ENCODE peak calls at places on chromosome 13, in eight cellular contexts. Y is activated CD4-positive, alpha-beta T cell treated with anti-CD3 and anti-CD28 coated beads, Interleukin-2, amount 10 ng/mL, durations not matched to agents 7 days and 5 days; O is epithelial cell of esophagus; N is AG08395; L is left colon; E is stimulated activated CD4-positive, alpha-beta T cell treated with anti-CD3 and anti-CD28 coated beads, Interleukin-4, amount 100 ng/mL, for 48 hours; X is coronary artery; R is HepG2. G is an unnamed sample.

GRCh38 chr13:98466634-98467236 is 110.2 kb downstream of the STK24 start:
- DNase-seq in E (peak; percentile 49), O (peak; percentile 57), L (peak; percentile 24), Y (no peak), R (peak; percentile 43), X (no peak), N (peak; percentile 66), G (peak; percentile 67)

GRCh38 chr13:114132419-114133121 is at the start of gene RASA3:
- DNase-seq in N (peak; percentile 94), X (peak; percentile 89), L (peak; percentile 73), Y (peak; percentile 63), R (no peak), O (peak; percentile 72), E (peak; percentile 48), G (peak; percentile 76)

GRCh38 chr13:60143775-60144174 is 20.0 kb downstream of the DIAPH3 start:
- DNase-seq in Y (no peak), E (no peak), X (no peak), L (no peak), R (no peak), O (peak; percentile 30), N (no peak), G (peak; percentile 34)

GRCh38 chr13:21676611-21677021 is 5.7 kb downstream of the FGF9 start:
- DNase-seq in L (peak; percentile 48), R (no peak), Y (no peak), N (peak; percentile 12), X (no peak), O (peak; percentile 48), E (no peak), G (no peak)

GRCh38 chr13:49859568-49859967 is 67.1 kb upstream of the KPNA3 start:
- DNase-seq in Y (no peak), N (peak; percentile 86), X (no peak), O (peak; percentile 81), L (no peak), R (peak; percentile 72), E (no peak), G (no peak)

GRCh38 chr13:23466144-23467002 is 32.9 kb upstream of the SACS start:
- DNase-seq in Y (peak; percentile 65), R (peak; percentile 54), E (peak; percentile 44), X (peak; percentile 79), O (peak; percentile 77), N (peak; percentile 65), L (peak; percentile 34), G (peak; percentile 77)

GRCh38 chr13:53237696-53238095 is 209.1 kb downstream of the OLFM4 start:
- DNase-seq in Y (no peak), X (no peak), O (no peak), R (no peak), N (no peak), E (no peak), L (no peak), G (no peak)

GRCh38 chr13:25329706-25330105 is 28.3 kb downstream of the NUP58 start:
- DNase-seq in N (no peak), L (no peak), E (no peak), R (no peak), Y (no peak), X (no peak), O (peak; percentile 86), G (no peak)

GRCh38 chr13:22939157-22939556 is 241.6 kb upstream of the SGCG start:
- DNase-seq in E (no peak), X (no peak), O (no peak), L (no peak), Y (no peak), R (no peak), N (no peak), G (no peak)

GRCh38 chr13:44470623-44471562 is 97.3 kb downstream of the SERP2 start:
- DNase-seq in X (no peak), L (no peak), R (peak; percentile 29), O (peak; percentile 48), N (no peak), Y (no peak), E (no peak), G (peak; percentile 46)

GRCh38 chr13:96223231-96223630 is 133.3 kb downstream of the HS6ST3 start:
- DNase-seq in E (no peak), L (no peak), O (no peak), X (no peak), N (no peak), Y (no peak), R (no peak), G (no peak)

GRCh38 chr13:93915269-93915809 is 564.1 kb downstream of the DCT start:
- DNase-seq in O (no peak), N (peak; percentile 73), L (no peak), E (no peak), R (no peak), Y (no peak), X (no peak), G (no peak)

GRCh38 chr13:24502567-24503375 is 9.8 kb downstream of the PARP4 start:
- DNase-seq in R (peak; percentile 48), N (peak; percentile 64), X (no peak), L (peak; percentile 45), O (peak; percentile 87), Y (no peak), E (no peak), G (peak; percentile 45)

GRCh38 chr13:52348983-52349780 is 56.8 kb downstream of the THSD1 start:
- DNase-seq in Y (no peak), X (no peak), R (no peak), L (no peak), N (peak; percentile 60), O (peak; percentile 98), E (no peak), G (peak; percentile 51)

GRCh38 chr13:70390064-70390463 is 281.8 kb upstream of the KLHL1 start:
- DNase-seq in N (no peak), Y (no peak), L (no peak), O (no peak), R (no peak), E (no peak), X (no peak), G (no peak)

GRCh38 chr13:114004416-114005205 is 30.7 kb upstream of the C13orf46 start:
- DNase-seq in E (no peak), X (no peak), L (peak; percentile 14), Y (no peak), N (no peak), R (peak; percentile 12), O (no peak), G (peak; percentile 96)

GRCh38 chr13:21823949-21824348 is 153.1 kb downstream of the FGF9 start:
- DNase-seq in E (no peak), O (no peak), R (no peak), N (no peak), L (no peak), Y (no peak), X (no peak), G (no peak)

GRCh38 chr13:69524459-69525155 is 583.0 kb upstream of the ATXN8OS start:
- DNase-seq in Y (no peak), O (peak; percentile 4), L (no peak), N (no peak), X (no peak), E (no peak), R (no peak), G (no peak)

GRCh38 chr13:110483386-110483785 is 78.1 kb downstream of the RAB20 start:
- DNase-seq in O (no peak), E (no peak), R (no peak), Y (no peak), X (no peak), N (no peak), L (no peak), G (no peak)

GRCh38 chr13:33152389-33152788 is 133.2 kb downstream of the STARD13 start:
- DNase-seq in L (no peak), R (no peak), N (no peak), Y (no peak), X (no peak), O (peak; percentile 14), E (no peak), G (no peak)

GRCh38 chr13:113802090-113802531 is 43.1 kb downstream of the TMEM255B start:
- DNase-seq in E (no peak), Y (no peak), X (no peak), R (peak; percentile 13), N (peak; percentile 91), O (peak; percentile 29), L (no peak), G (no peak)

GRCh38 chr13:39483326-39483725 is 119.7 kb downstream of the LHFPL6 start:
- DNase-seq in O (peak; percentile 11), N (peak; percentile 17), L (no peak), E (no peak), Y (no peak), R (no peak), X (no peak), G (no peak)

GRCh38 chr13:74194856-74195255 is 60.7 kb upstream of the KLF12 start:
- DNase-seq in X (no peak), R (no peak), Y (no peak), O (no peak), L (no peak), E (no peak), N (no peak), G (no peak)

GRCh38 chr13:50826035-50826434 is 17.5 kb downstream of the DLEU7 start:
- DNase-seq in N (no peak), R (no peak), E (no peak), Y (no peak), L (no peak), O (no peak), X (no peak), G (no peak)

GRCh38 chr13:41699759-41700158 is 242.4 kb downstream of the RGCC start:
- DNase-seq in X (no peak), R (no peak), L (no peak), Y (no peak), N (no peak), O (no peak), E (no peak), G (no peak)

GRCh38 chr13:28532226-28533048 is 37.5 kb upstream of the FLT1 start:
- DNase-seq in E (no peak), X (no peak), N (peak; percentile 17), Y (no peak), R (no peak), O (no peak), L (no peak), G (peak; percentile 69)

GRCh38 chr13:52845766-52846566 is 2.5 kb downstream of the PCDH8 start:
- DNase-seq in R (no peak), E (peak; percentile 21), Y (peak; percentile 37), X (no peak), L (no peak), N (peak; percentile 6), O (peak; percentile 16), G (peak; percentile 13)

GRCh38 chr13:35699805-35700204 is 223.3 kb upstream of the MAB21L1 start:
- DNase-seq in O (no peak), N (peak; percentile 53), R (no peak), Y (no peak), L (no peak), E (no peak), X (no peak), G (no peak)

GRCh38 chr13:34343413-34343812 is 525.5 kb downstream of the RFC3 start:
- DNase-seq in N (no peak), O (no peak), E (no peak), Y (no peak), L (no peak), R (no peak), X (no peak), G (peak; percentile 18)